ENCODE peak calls at places on chromosome 13, in six cellular contexts. One of them, this sample, is unnamed.

GRCh38 chr13:86108334-86108733 is 309.1 kb upstream of the SLITRK6 start:
- DNase-seq in mesendoderm: no peak
- DNase-seq in A549: no peak
- DNase-seq in hepatocyte: no peak
- DNase-seq in mammary epithelial cell: no peak
- DNase-seq in IMR-90: no peak
- DNase-seq in this sample: no peak

GRCh38 chr13:34941835-34942731 is at the start of gene NBEA:
- DNase-seq in IMR-90: peak; percentile 38
- DNase-seq in mammary epithelial cell: peak; percentile 55
- DNase-seq in A549: peak; percentile 76
- DNase-seq in mesendoderm: peak; percentile 84
- DNase-seq in hepatocyte: peak; percentile 87
- DNase-seq in this sample: peak; percentile 47

GRCh38 chr13:93959796-93960533 is 519.5 kb downstream of the DCT start:
- DNase-seq in IMR-90: peak; percentile 46
- DNase-seq in mesendoderm: peak; percentile 65
- DNase-seq in hepatocyte: no peak
- DNase-seq in mammary epithelial cell: peak; percentile 17
- DNase-seq in A549: no peak
- DNase-seq in this sample: peak; percentile 65

GRCh38 chr13:24233351-24233901 is 72.9 kb downstream of the SPATA13 start:
- DNase-seq in hepatocyte: peak; percentile 35
- DNase-seq in A549: no peak
- DNase-seq in IMR-90: peak; percentile 64
- DNase-seq in mammary epithelial cell: no peak
- DNase-seq in mesendoderm: peak; percentile 77
- DNase-seq in this sample: peak; percentile 69

GRCh38 chr13:21256351-21256761 is 79.9 kb downstream of the MRPL57 start:
- DNase-seq in IMR-90: no peak
- DNase-seq in A549: no peak
- DNase-seq in mesendoderm: no peak
- DNase-seq in mammary epithelial cell: no peak
- DNase-seq in hepatocyte: no peak
- DNase-seq in this sample: no peak

GRCh38 chr13:44267966-44268365 is 105.7 kb upstream of the SERP2 start:
- DNase-seq in IMR-90: peak; percentile 80
- DNase-seq in mammary epithelial cell: peak; percentile 46
- DNase-seq in mesendoderm: no peak
- DNase-seq in A549: peak; percentile 23
- DNase-seq in hepatocyte: no peak
- DNase-seq in this sample: peak; percentile 96

GRCh38 chr13:99196466-99197256 is 4.0 kb upstream of the UBAC2 start:
- DNase-seq in mesendoderm: no peak
- DNase-seq in IMR-90: no peak
- DNase-seq in A549: no peak
- DNase-seq in hepatocyte: no peak
- DNase-seq in mammary epithelial cell: peak; percentile 27
- DNase-seq in this sample: no peak

GRCh38 chr13:50225188-50226155 is 210.2 kb downstream of the KCNRG start:
- DNase-seq in IMR-90: no peak
- DNase-seq in mesendoderm: no peak
- DNase-seq in hepatocyte: no peak
- DNase-seq in mammary epithelial cell: no peak
- DNase-seq in A549: no peak
- DNase-seq in this sample: no peak

GRCh38 chr13:85509512-85509911 is 289.7 kb downstream of the SLITRK6 start:
- DNase-seq in IMR-90: peak; percentile 27
- DNase-seq in mesendoderm: no peak
- DNase-seq in hepatocyte: no peak
- DNase-seq in mammary epithelial cell: peak; percentile 85
- DNase-seq in A549: peak; percentile 73
- DNase-seq in this sample: peak; percentile 39

GRCh38 chr13:113275387-113275786 is 21.7 kb upstream of the LAMP1 start:
- DNase-seq in IMR-90: peak; percentile 75
- DNase-seq in hepatocyte: peak; percentile 71
- DNase-seq in mammary epithelial cell: peak; percentile 51
- DNase-seq in A549: peak; percentile 53
- DNase-seq in mesendoderm: peak; percentile 85
- DNase-seq in this sample: peak; percentile 47

GRCh38 chr13:47929156-47929555 is 71.9 kb downstream of the SUCLA2 start:
- DNase-seq in A549: no peak
- DNase-seq in mesendoderm: no peak
- DNase-seq in IMR-90: peak; percentile 24
- DNase-seq in hepatocyte: no peak
- DNase-seq in mammary epithelial cell: no peak
- DNase-seq in this sample: peak; percentile 14

GRCh38 chr13:50016421-50016820 is 1.2 kb downstream of the KCNRG start:
- DNase-seq in IMR-90: peak; percentile 83
- DNase-seq in hepatocyte: no peak
- DNase-seq in A549: no peak
- DNase-seq in mesendoderm: no peak
- DNase-seq in mammary epithelial cell: no peak
- DNase-seq in this sample: peak; percentile 70

GRCh38 chr13:97113231-97114001 is 108.7 kb upstream of the MBNL2 start:
- DNase-seq in mesendoderm: no peak
- DNase-seq in IMR-90: no peak
- DNase-seq in hepatocyte: peak; percentile 63
- DNase-seq in mammary epithelial cell: no peak
- DNase-seq in A549: no peak
- DNase-seq in this sample: no peak

GRCh38 chr13:51924756-51925544 is 63.2 kb downstream of the CCDC70 start:
- DNase-seq in hepatocyte: no peak
- DNase-seq in A549: no peak
- DNase-seq in mammary epithelial cell: no peak
- DNase-seq in mesendoderm: no peak
- DNase-seq in IMR-90: no peak
- DNase-seq in this sample: no peak

GRCh38 chr13:114311908-114312307 is 2.4 kb upstream of the CHAMP1 start:
- DNase-seq in A549: no peak
- DNase-seq in mesendoderm: no peak
- DNase-seq in hepatocyte: no peak
- DNase-seq in IMR-90: no peak
- DNase-seq in mammary epithelial cell: no peak
- DNase-seq in this sample: no peak

GRCh38 chr13:112101360-112101930 is 34.5 kb downstream of the SOX1 start:
- DNase-seq in mesendoderm: no peak
- DNase-seq in hepatocyte: no peak
- DNase-seq in IMR-90: no peak
- DNase-seq in mammary epithelial cell: no peak
- DNase-seq in A549: no peak
- DNase-seq in this sample: no peak

GRCh38 chr13:49859568-49859967 is 67.1 kb upstream of the KPNA3 start:
- DNase-seq in hepatocyte: peak; percentile 34
- DNase-seq in A549: peak; percentile 85
- DNase-seq in IMR-90: peak; percentile 92
- DNase-seq in mammary epithelial cell: peak; percentile 65
- DNase-seq in mesendoderm: no peak
- DNase-seq in this sample: peak; percentile 96

GRCh38 chr13:80011448-80012212 is 329.3 kb downstream of the SPRY2 start:
- DNase-seq in mesendoderm: no peak
- DNase-seq in A549: no peak
- DNase-seq in hepatocyte: no peak
- DNase-seq in IMR-90: no peak
- DNase-seq in mammary epithelial cell: no peak
- DNase-seq in this sample: no peak

GRCh38 chr13:21060063-21060826 is 1.1 kb downstream of the LATS2 start:
- DNase-seq in mammary epithelial cell: peak; percentile 34
- DNase-seq in hepatocyte: peak; percentile 72
- DNase-seq in IMR-90: peak; percentile 51
- DNase-seq in mesendoderm: peak; percentile 77
- DNase-seq in A549: peak; percentile 45
- DNase-seq in this sample: peak; percentile 38

GRCh38 chr13:61339054-61339621 is 76.5 kb downstream of the PCDH20 start:
- DNase-seq in A549: no peak
- DNase-seq in IMR-90: no peak
- DNase-seq in mammary epithelial cell: no peak
- DNase-seq in mesendoderm: no peak
- DNase-seq in hepatocyte: no peak
- DNase-seq in this sample: no peak

GRCh38 chr13:113043001-113043630 is 62.5 kb upstream of the F7 start:
- DNase-seq in mammary epithelial cell: no peak
- DNase-seq in hepatocyte: no peak
- DNase-seq in mesendoderm: no peak
- DNase-seq in IMR-90: no peak
- DNase-seq in A549: no peak
- DNase-seq in this sample: no peak

GRCh38 chr13:49021953-49022352 is 46.2 kb downstream of the FNDC3A start:
- DNase-seq in mammary epithelial cell: no peak
- DNase-seq in mesendoderm: no peak
- DNase-seq in IMR-90: no peak
- DNase-seq in A549: no peak
- DNase-seq in hepatocyte: no peak
- DNase-seq in this sample: peak; percentile 22

GRCh38 chr13:25971499-25972145 is 80.2 kb downstream of the SHISA2 start:
- DNase-seq in IMR-90: no peak
- DNase-seq in mammary epithelial cell: no peak
- DNase-seq in mesendoderm: no peak
- DNase-seq in hepatocyte: peak; percentile 30
- DNase-seq in A549: no peak
- DNase-seq in this sample: no peak

GRCh38 chr13:42181381-42181953 is 90.5 kb upstream of the AKAP11 start:
- DNase-seq in mammary epithelial cell: no peak
- DNase-seq in mesendoderm: no peak
- DNase-seq in hepatocyte: peak; percentile 12
- DNase-seq in IMR-90: no peak
- DNase-seq in A549: no peak
- DNase-seq in this sample: no peak

DNA sequence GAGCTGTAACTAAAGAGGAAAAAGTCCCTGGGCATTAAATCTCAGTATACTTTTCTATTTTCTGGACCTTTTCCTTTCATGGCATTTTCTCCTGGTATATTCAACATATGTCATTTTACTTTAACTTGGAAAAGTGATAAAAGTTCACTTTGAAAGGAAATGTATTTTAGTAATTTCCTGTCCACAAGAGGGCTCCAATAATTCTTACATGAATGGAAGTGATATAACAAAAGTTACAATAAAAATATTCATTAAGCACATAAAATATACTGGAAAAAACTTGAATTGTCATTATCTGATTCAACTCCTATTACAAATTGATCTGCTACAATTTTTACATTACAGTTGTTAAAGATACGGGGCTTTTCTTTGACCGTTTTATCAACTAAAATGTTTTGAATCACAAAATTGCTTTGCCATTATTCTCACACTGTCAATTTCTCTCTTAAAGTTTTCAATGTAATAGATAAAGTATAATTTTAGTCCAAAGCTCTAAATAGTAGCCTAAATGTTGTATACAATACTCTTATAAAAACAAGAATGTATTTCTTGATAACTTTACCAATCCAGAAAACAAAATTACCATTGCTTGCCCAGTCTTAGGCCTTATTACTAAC is 4.9 kb downstream of the UBL3 start:
- DNase-seq in hepatocyte: no peak
- DNase-seq in A549: peak; percentile 21
- DNase-seq in IMR-90: peak; percentile 32
- DNase-seq in mesendoderm: no peak
- DNase-seq in mammary epithelial cell: no peak
- DNase-seq in this sample: no peak
- H3K4me2 ChIP-seq in hepatocyte: peak overlapping the region; percentile 81
- H3K4me2 ChIP-seq in A549: peak overlapping the region; percentile 91
- H3K4me2 ChIP-seq in IMR-90: no peak overlapping the region
- H3K4me2 ChIP-seq in mesendoderm: no peak overlapping the region
- H3K4me2 ChIP-seq in mammary epithelial cell: peak overlapping the region; percentile 31
- H3K4me2 ChIP-seq in this sample: peak overlapping the region; percentile 87

GRCh38 chr13:105336706-105337582 is 1198.5 kb downstream of the EFNB2 start:
- DNase-seq in hepatocyte: no peak
- DNase-seq in mesendoderm: peak; percentile 21
- DNase-seq in A549: no peak
- DNase-seq in mammary epithelial cell: no peak
- DNase-seq in IMR-90: peak; percentile 55
- DNase-seq in this sample: peak; percentile 55
- H3K27ac ChIP-seq in hepatocyte: no peak overlapping the region
- H3K27ac ChIP-seq in mesendoderm: no peak overlapping the region
- H3K27ac ChIP-seq in A549: no peak overlapping the region
- H3K27ac ChIP-seq in mammary epithelial cell: no peak overlapping the region
- H3K27ac ChIP-seq in IMR-90: peak overlapping the region; percentile 80
- H3K27ac ChIP-seq in this sample: no peak overlapping the region

GRCh38 chr13:98172570-98173405 is 4.3 kb downstream of the RNF113B start:
- DNase-seq in IMR-90: peak; percentile 45
- DNase-seq in A549: no peak
- DNase-seq in hepatocyte: peak; percentile 17
- DNase-seq in mesendoderm: no peak
- DNase-seq in mammary epithelial cell: no peak
- DNase-seq in this sample: peak; percentile 62

GRCh38 chr13:98175823-98176222 is 1.2 kb downstream of the RNF113B start:
- DNase-seq in mesendoderm: no peak
- DNase-seq in hepatocyte: no peak
- DNase-seq in A549: no peak
- DNase-seq in mammary epithelial cell: no peak
- DNase-seq in IMR-90: peak; percentile 63
- DNase-seq in this sample: peak; percentile 14

GRCh38 chr13:98174995-98175394 is 2.1 kb downstream of the RNF113B start:
- DNase-seq in A549: no peak
- DNase-seq in mesendoderm: no peak
- DNase-seq in mammary epithelial cell: no peak
- DNase-seq in IMR-90: peak; percentile 31
- DNase-seq in hepatocyte: no peak
- DNase-seq in this sample: peak; percentile 64

GRCh38 chr13:98173431-98173921 is 3.6 kb downstream of the RNF113B start:
- DNase-seq in mesendoderm: peak; percentile 93
- DNase-seq in mammary epithelial cell: peak; percentile 57
- DNase-seq in IMR-90: peak; percentile 99
- DNase-seq in A549: peak; percentile 46
- DNase-seq in hepatocyte: peak; percentile 23
- DNase-seq in this sample: peak; percentile 100

DNA sequence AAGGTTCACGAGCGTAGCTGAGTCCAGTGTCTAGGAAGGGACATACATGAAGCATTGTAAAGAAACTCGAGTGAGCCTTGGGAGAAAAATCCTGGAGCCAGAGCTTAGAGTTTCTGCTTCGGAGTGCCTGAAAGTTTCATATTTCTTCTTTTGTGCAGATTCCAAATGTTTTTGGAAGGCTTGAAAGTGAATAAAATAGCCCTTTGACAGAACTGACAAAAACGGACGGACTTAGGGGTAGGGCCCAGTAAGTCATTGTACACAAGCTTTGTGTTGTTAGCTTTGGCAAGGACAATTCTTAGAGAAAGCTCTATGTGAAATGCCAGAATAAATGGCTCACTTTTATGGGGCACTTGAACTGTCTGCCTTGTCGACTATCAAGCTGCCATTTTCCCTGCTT is 2.7 kb downstream of the RNF113B start:
- DNase-seq in mesendoderm: no peak
- DNase-seq in mammary epithelial cell: no peak
- DNase-seq in A549: no peak
- DNase-seq in IMR-90: no peak
- DNase-seq in hepatocyte: no peak
- DNase-seq in this sample: peak; percentile 39
- H3K4me2 ChIP-seq in mesendoderm: no peak overlapping the region
- H3K4me2 ChIP-seq in mammary epithelial cell: no peak overlapping the region
- H3K4me2 ChIP-seq in A549: no peak overlapping the region
- H3K4me2 ChIP-seq in IMR-90: peak overlapping the region; percentile 71
- H3K4me2 ChIP-seq in hepatocyte: peak overlapping the region; percentile 69
- H3K4me2 ChIP-seq in this sample: peak overlapping the region; percentile 78

DNA sequence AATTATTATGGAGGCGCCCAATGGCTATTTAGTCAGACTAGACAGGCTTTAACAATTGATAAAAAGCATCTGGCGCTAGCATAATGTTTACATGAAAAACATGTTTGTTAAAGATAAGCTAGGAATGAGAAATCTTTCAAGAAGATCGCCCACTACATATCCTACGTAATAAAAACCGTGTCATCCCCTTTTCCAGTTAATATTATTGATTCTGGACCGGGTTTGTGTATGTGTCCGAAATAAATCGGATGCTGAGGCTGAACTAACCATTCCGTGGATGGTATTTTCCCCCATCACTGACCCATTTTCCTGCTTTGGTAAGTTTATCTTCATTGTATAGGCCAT is 8.8 kb downstream of the COL4A1 start:
- DNase-seq in mammary epithelial cell: no peak
- DNase-seq in mesendoderm: no peak
- DNase-seq in hepatocyte: no peak
- DNase-seq in IMR-90: no peak
- DNase-seq in A549: no peak
- DNase-seq in this sample: no peak
- H3K27ac ChIP-seq in mammary epithelial cell: no peak overlapping the region
- H3K27ac ChIP-seq in mesendoderm: peak overlapping the region; percentile 36
- H3K27ac ChIP-seq in hepatocyte: no peak overlapping the region
- H3K27ac ChIP-seq in IMR-90: no peak overlapping the region
- H3K27ac ChIP-seq in A549: no peak overlapping the region
- H3K27ac ChIP-seq in this sample: peak overlapping the region; percentile 30